ENCODE peak calls at places on chromosomes 7 and 10, in ten cellular contexts. H is GM12865, N is A549, Z is NCI-H82, T is HEK293T, E is RPMI7951, B is posterior cingulate gyrus, O is endothelial cell, W is mammary epithelial cell, I is NCI-H1105. L is an unnamed sample.
A peak's percentile ranks its signal among the peaks of the same experiment; 100 is the strongest.

GRCh38 chr10:99395750-99396445 is 34.5 kb downstream of the GOT1 start:
- DNase-seq in H (no peak), N (no peak), Z (no peak), T (no peak), E (peak; percentile 93), B (no peak), O (no peak), W (peak; percentile 82), I (no peak), L (no peak)

GRCh38 chr7:98248156-98248555 is 3.9 kb downstream of the TECPR1 start:
- DNase-seq in H (no peak), N (no peak), Z (no peak), T (no peak), E (no peak), B (no peak), O (no peak), W (no peak), I (no peak), L (no peak)

GRCh38 chr7:79317728-79318127 is 135.7 kb downstream of the MAGI2 start:
- DNase-seq in H (no peak), N (peak; percentile 46), Z (no peak), T (peak; percentile 16), E (peak; percentile 28), B (no peak), O (no peak), W (peak; percentile 81), I (no peak), L (no peak)

GRCh38 chr7:111587715-111588433 is 25.6 kb upstream of the IMMP2L start:
- DNase-seq in H (peak; percentile 7), N (no peak), Z (no peak), T (no peak), E (no peak), B (no peak), O (no peak), W (peak; percentile 3), I (no peak), L (no peak)

GRCh38 chr10:131770946-131771633 is 129.7 kb upstream of the PPP2R2D start:
- DNase-seq in H (no peak), N (no peak), Z (no peak), T (no peak), E (no peak), B (no peak), O (no peak), W (no peak), I (no peak), L (no peak)

GRCh38 chr7:97460433-97460832 is 271.5 kb upstream of the TAC1 start:
- DNase-seq in H (no peak), N (no peak), Z (no peak), T (no peak), E (no peak), B (no peak), O (no peak), W (no peak), I (no peak), L (no peak)

GRCh38 chr10:123689880-123690279 is 23.7 kb downstream of the GPR26 start:
- DNase-seq in H (no peak), N (no peak), Z (no peak), T (no peak), E (no peak), B (no peak), O (no peak), W (no peak), I (no peak), L (no peak)

GRCh38 chr7:117808910-117809705 is 64.1 kb downstream of the CTTNBP2 start:
- DNase-seq in H (no peak), N (no peak), Z (no peak), T (no peak), E (no peak), B (no peak), O (no peak), W (no peak), I (no peak), L (no peak)

GRCh38 chr7:105996860-105997737 is 34.0 kb downstream of the CDHR3 start:
- DNase-seq in H (no peak), N (no peak), Z (peak; percentile 12), T (no peak), E (no peak), B (no peak), O (no peak), W (no peak), I (no peak), L (no peak)

GRCh38 chr10:10787586-10787985 is 230.1 kb upstream of the CELF2 start:
- DNase-seq in H (no peak), N (no peak), Z (no peak), T (no peak), E (no peak), B (no peak), O (no peak), W (no peak), I (no peak), L (no peak)

GRCh38 chr10:1403508-1404230 is 333.7 kb downstream of the ADARB2 start:
- DNase-seq in H (no peak), N (no peak), Z (peak; percentile 10), T (peak; percentile 20), E (no peak), B (no peak), O (no peak), W (no peak), I (no peak), L (no peak)

GRCh38 chr10:6175329-6176055 is 27.2 kb upstream of the PFKFB3 start:
- DNase-seq in H (no peak), N (no peak), Z (no peak), T (no peak), E (no peak), B (no peak), O (no peak), W (no peak), I (no peak), L (no peak)

GRCh38 chr10:76040107-76040829 is 608.8 kb downstream of the LRMDA start:
- DNase-seq in H (no peak), N (no peak), Z (no peak), T (peak; percentile 16), E (no peak), B (no peak), O (no peak), W (no peak), I (no peak), L (no peak)

GRCh38 chr10:123913688-123914268 is 22.2 kb upstream of the CPXM2 start:
- DNase-seq in H (peak; percentile 12), N (no peak), Z (no peak), T (no peak), E (peak; percentile 99), B (no peak), O (no peak), W (no peak), I (no peak), L (no peak)

GRCh38 chr10:128759174-128759573 is 633.0 kb upstream of the MKI67 start:
- DNase-seq in H (no peak), N (no peak), Z (no peak), T (no peak), E (no peak), B (no peak), O (no peak), W (no peak), I (no peak), L (no peak)

L was measured in HAP-1.